ENCODE peak calls at places on chromosomes 6 and 20, in nine cellular contexts. V is aorta; R is COR-L47; A is T-helper 1 cell; Q is NCI-H1092 treated with DMSO at 0.1 percent for 48 hours; Z is GM23248; X is effector CD4-positive, alpha-beta T cell; E is fibroblast of mammary gland; N is A172. H is an unnamed sample.

GRCh38 chr6:73523434-73524123 is 2.7 kb upstream of the EEF1A1 start:
- DNase-seq in N (peak), A (peak), Q (peak), E (peak), X (peak), V (peak), Z (peak), R (peak), H (peak)

GRCh38 chr6:21157186-21157929 is 436.2 kb upstream of the SOX4 start:
- DNase-seq in A (no peak), V (no peak), Q (no peak), Z (no peak), X (no peak), R (no peak), N (no peak), E (no peak), H (no peak)

GRCh38 chr6:125597411-125598253 is 151.8 kb upstream of the HEY2 start:
- DNase-seq in X (no peak), Z (peak), A (no peak), V (no peak), N (no peak), R (no peak), Q (peak), E (no peak), H (no peak)

GRCh38 chr20:62835931-62836861 is 19.3 kb downstream of the COL9A3 start:
- DNase-seq in V (no peak), R (no peak), X (no peak), N (no peak), Q (no peak), A (no peak), Z (peak), E (peak), H (no peak)

GRCh38 chr20:17797579-17797978 is 97.8 kb downstream of the BANF2 start:
- DNase-seq in E (no peak), Q (no peak), X (no peak), A (no peak), N (no peak), Z (no peak), R (no peak), V (no peak), H (no peak)

GRCh38 chr6:106766201-106766600 is 136.8 kb downstream of the QRSL1 start:
- DNase-seq in V (no peak), E (no peak), Q (no peak), N (no peak), R (no peak), A (no peak), Z (no peak), X (no peak), H (no peak)

GRCh38 chr6:6125495-6125894 is 118.8 kb upstream of the NRN1 start:
- DNase-seq in N (no peak), Z (peak), Q (no peak), V (no peak), X (no peak), A (no peak), R (no peak), E (no peak), H (no peak)

GRCh38 chr6:25883536-25883935 is 9.5 kb upstream of the SLC17A3 start:
- DNase-seq in Z (peak), E (peak), R (no peak), Q (no peak), N (peak), X (no peak), A (no peak), V (no peak), H (no peak)

GRCh38 chr6:161152527-161152862 is 121.4 kb downstream of the AGPAT4 start:
- DNase-seq in A (no peak), E (no peak), X (no peak), Z (no peak), V (no peak), R (no peak), Q (no peak), N (no peak), H (no peak)

GRCh38 chr6:11762782-11763459 is 15.7 kb downstream of the ADTRP start:
- DNase-seq in X (no peak), E (peak), N (no peak), Z (peak), A (no peak), R (no peak), Q (no peak), V (no peak), H (no peak)

GRCh38 chr6:147910254-147910653 is 401.8 kb downstream of the SAMD5 start:
- DNase-seq in V (no peak), X (no peak), Z (no peak), N (no peak), R (no peak), A (no peak), Q (no peak), E (no peak), H (no peak)

GRCh38 chr6:135820340-135820739 is 31.2 kb upstream of the PDE7B start:
- DNase-seq in R (no peak), A (no peak), N (no peak), Z (no peak), Q (no peak), X (no peak), V (no peak), E (no peak), H (no peak)

GRCh38 chr6:16482702-16483314 is 244.4 kb downstream of the GMPR start:
- DNase-seq in Z (no peak), R (no peak), V (no peak), E (no peak), X (no peak), N (no peak), A (no peak), Q (no peak), H (no peak)

GRCh38 chr6:89564752-89565427 is 73.7 kb downstream of the LYRM2 start:
- DNase-seq in X (no peak), R (peak), Z (no peak), N (no peak), E (peak), Q (peak), V (no peak), A (no peak), H (no peak)

GRCh38 chr20:32797160-32797468 is 22.6 kb upstream of the MAPRE1 start:
- DNase-seq in E (no peak), R (no peak), N (no peak), Z (no peak), X (no peak), A (no peak), V (no peak), Q (no peak), H (no peak)

GRCh38 chr6:40485300-40485699 is 101.9 kb downstream of the LRFN2 start:
- DNase-seq in V (no peak), Z (no peak), E (no peak), Q (peak), N (no peak), X (no peak), A (no peak), R (no peak), H (no peak)

GRCh38 chr6:139800837-139801236 is 426.4 kb upstream of the CITED2 start:
- DNase-seq in V (no peak), E (no peak), N (no peak), R (no peak), X (no peak), Q (no peak), A (no peak), Z (no peak), H (no peak)

GRCh38 chr6:169985121-169986015 is 233.9 kb downstream of the ERMARD start:
- DNase-seq in N (no peak), R (no peak), V (peak), Q (no peak), A (no peak), X (no peak), Z (no peak), E (no peak), H (no peak)

GRCh38 chr6:11297376-11297729 is 64.9 kb upstream of the NEDD9 start:
- DNase-seq in A (no peak), X (no peak), N (no peak), Q (no peak), R (no peak), E (no peak), V (no peak), Z (no peak), H (no peak)

H was measured in effector memory CD4-positive, alpha-beta T cell.